ENCODE peak calls at places on chromosomes 12 and 14, in nine cellular contexts. L is RWPE1, I is AG04450, K is tibial artery, P is endothelial cell, V is coronary artery, E is spleen, Y is A673, X is GM10248. W is an unnamed sample.

GRCh38 chr14:50846171-50846880 is 15.4 kb upstream of the NIN start:
- DNase-seq in L (peak; percentile 43), E (no peak), X (no peak), Y (no peak), K (no peak), I (peak; percentile 65), V (no peak), P (no peak), W (no peak)

GRCh38 chr12:93322784-93323183 is 54.9 kb upstream of the NUDT4 start:
- DNase-seq in V (no peak), X (no peak), Y (no peak), L (peak; percentile 48), P (no peak), I (no peak), E (no peak), K (no peak), W (no peak)

GRCh38 chr12:120460157-120460556 is 9.4 kb downstream of the SRSF9 start:
- DNase-seq in Y (no peak), K (no peak), I (no peak), P (no peak), L (no peak), V (no peak), E (no peak), X (no peak), W (no peak)

GRCh38 chr14:65336191-65336591 is 76.3 kb upstream of the FUT8 start:
- DNase-seq in Y (no peak), V (no peak), L (no peak), E (no peak), X (no peak), I (peak; percentile 34), P (no peak), K (no peak), W (peak; percentile 81)

GRCh38 chr12:47725893-47726292 is 603 bp upstream of the ENDOU start:
- DNase-seq in I (no peak), X (peak; percentile 67), L (peak; percentile 36), P (no peak), K (no peak), Y (peak; percentile 77), E (no peak), V (no peak), W (no peak)

GRCh38 chr14:71988954-71989353 is 56.7 kb downstream of the RGS6 start:
- DNase-seq in P (no peak), I (no peak), K (no peak), L (no peak), Y (no peak), E (no peak), V (no peak), X (no peak), W (no peak)

GRCh38 chr14:32938719-32939253 is at the start of gene NPAS3:
- DNase-seq in V (no peak), Y (no peak), E (no peak), I (no peak), P (peak; percentile 46), L (no peak), X (peak; percentile 37), K (peak; percentile 66), W (no peak)

GRCh38 chr12:119746169-119746568 is 78.2 kb downstream of the PRKAB1 start:
- DNase-seq in I (no peak), P (no peak), X (no peak), L (no peak), V (no peak), E (no peak), K (no peak), Y (no peak), W (no peak)

GRCh38 chr12:109773384-109774011 is 59.7 kb downstream of the TRPV4 start:
- DNase-seq in I (no peak), K (peak; percentile 48), P (no peak), X (no peak), L (peak; percentile 65), Y (no peak), E (peak; percentile 70), V (peak; percentile 53), W (no peak)

GRCh38 chr14:75861161-75861621 is 120.6 kb downstream of the TGFB3 start:
- DNase-seq in V (no peak), X (no peak), P (no peak), K (no peak), L (no peak), Y (no peak), I (peak; percentile 34), E (no peak), W (no peak)

GRCh38 chr12:94495458-94496137 is 35.9 kb upstream of the CEP83 start:
- DNase-seq in K (no peak), X (no peak), L (no peak), Y (no peak), I (no peak), V (no peak), E (no peak), P (no peak), W (no peak)

GRCh38 chr12:117363953-117364486 is 2.6 kb upstream of the NOS1 start:
- DNase-seq in E (no peak), K (no peak), L (no peak), P (peak; percentile 24), I (no peak), V (no peak), Y (no peak), X (no peak), W (no peak)
- TF ChIP-seq CTCF in E (no peak), K (no peak), L (no peak), P (no peak), I (no peak), V (no peak), Y (peak; percentile 20), X (no peak), W (no peak)

DNA sequence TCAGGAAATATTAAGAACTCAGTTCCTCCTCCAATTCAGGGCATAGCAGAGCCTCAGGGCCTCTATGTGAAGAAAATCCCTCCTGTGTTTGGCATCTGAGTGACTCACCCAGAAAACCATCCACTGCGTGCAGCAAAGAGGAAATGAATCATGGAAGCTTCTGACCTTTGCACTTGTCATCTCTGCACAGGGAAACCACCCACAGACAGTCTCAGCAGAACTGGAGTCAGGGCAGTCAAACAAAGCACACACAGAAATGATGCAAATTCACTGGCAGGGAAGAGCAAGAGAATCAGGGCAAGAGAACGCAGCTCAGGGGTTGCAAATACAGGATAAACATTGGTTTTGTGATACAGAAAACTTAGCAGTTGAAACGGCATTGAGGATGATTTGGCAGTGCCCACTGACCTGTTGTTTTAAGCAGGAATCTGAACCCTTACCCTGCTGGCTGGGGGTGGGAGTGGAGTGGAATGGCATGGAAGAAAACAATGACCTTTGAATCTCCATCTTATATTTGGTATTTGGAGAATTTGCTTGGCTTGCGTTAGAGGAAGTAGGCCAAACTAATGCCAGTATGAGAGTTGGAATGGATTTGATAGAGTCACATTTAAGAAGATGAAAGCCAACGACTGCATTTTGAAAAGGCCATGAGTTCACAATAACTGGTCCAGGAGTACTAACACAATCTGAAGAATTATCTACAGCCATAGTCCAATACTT is 53.5 kb downstream of the PHLDA1 start:
- DNase-seq in V (peak; percentile 92), I (peak; percentile 99), P (peak; percentile 50), Y (peak; percentile 98), X (peak; percentile 75), K (peak; percentile 85), L (peak; percentile 96), E (no peak), W (peak; percentile 88)
- TF ChIP-seq CTCF in V (no peak), I (no peak), P (no peak), Y (no peak), X (no peak), K (no peak), L (no peak), E (no peak), W (no peak)

DNA sequence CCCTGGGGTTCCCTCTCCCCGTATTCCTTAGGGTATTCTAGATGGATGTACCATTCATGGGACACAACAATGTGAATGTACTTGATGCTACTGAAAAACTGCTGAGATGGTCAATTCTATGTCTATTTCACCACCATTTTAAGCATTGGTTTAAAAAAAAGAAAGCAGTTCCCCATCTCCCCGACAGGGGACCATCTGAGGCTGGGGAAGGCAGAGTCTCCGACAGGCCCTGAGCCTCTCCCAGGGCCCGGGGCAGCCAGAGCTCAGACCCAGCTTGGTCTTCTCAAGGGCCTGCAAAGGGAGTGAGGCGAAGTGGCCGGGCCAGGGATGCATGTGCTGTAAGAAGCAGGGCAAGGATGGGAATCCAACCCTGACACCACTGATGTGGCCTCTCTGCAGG is 234.2 kb downstream of the BCL11B start:
- DNase-seq in K (no peak), V (peak; percentile 72), E (no peak), Y (no peak), I (no peak), L (no peak), P (no peak), X (no peak), W (no peak)
- TF ChIP-seq CTCF in K (no peak), V (no peak), E (no peak), Y (peak; percentile 26), I (no peak), L (no peak), P (no peak), X (no peak), W (no peak)

DNA sequence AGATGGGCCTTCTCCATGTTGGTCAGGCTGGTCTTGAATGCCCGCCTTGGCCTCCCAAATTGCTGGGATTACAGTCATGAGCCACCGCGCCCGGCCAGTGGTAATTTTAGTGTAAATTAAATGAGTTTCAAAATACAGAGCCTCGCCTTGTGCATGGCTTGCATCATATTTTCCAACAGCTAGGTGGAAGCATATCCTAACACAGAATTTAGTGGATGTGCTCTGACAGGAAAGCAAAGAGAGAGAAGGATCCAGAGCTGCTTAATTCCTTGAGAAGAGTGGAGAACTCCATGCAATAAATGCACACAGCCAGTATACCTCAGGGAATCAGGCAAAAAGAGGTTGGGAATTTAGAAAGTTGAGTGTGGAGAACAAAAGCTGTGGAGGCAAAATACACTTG is 2.5 kb downstream of the OR6C2 start:
- DNase-seq in Y (no peak), V (no peak), X (no peak), E (no peak), L (no peak), K (no peak), P (no peak), I (no peak), W (no peak)
- TF ChIP-seq CTCF in Y (no peak), V (no peak), X (no peak), E (no peak), L (no peak), K (no peak), P (no peak), I (no peak), W (no peak)

GRCh38 chr12:91129662-91130362 is 18.5 kb upstream of the LUM start:
- DNase-seq in L (no peak), E (no peak), K (no peak), I (no peak), Y (no peak), V (no peak), X (no peak), P (no peak), W (no peak)
- TF ChIP-seq CTCF in L (no peak), E (no peak), K (no peak), I (no peak), Y (no peak), V (no peak), X (no peak), P (no peak), W (peak; percentile 18)

GRCh38 chr12:19183121-19183838 is 53.7 kb downstream of the PLEKHA5 start:
- DNase-seq in I (no peak), V (no peak), P (no peak), L (no peak), E (no peak), Y (no peak), X (no peak), K (no peak), W (no peak)
- TF ChIP-seq CTCF in I (peak; percentile 51), V (no peak), P (no peak), L (no peak), E (no peak), Y (peak; percentile 18), X (no peak), K (no peak), W (no peak)

GRCh38 chr12:124720019-124720686 is 143.5 kb downstream of the SCARB1 start:
- DNase-seq in V (no peak), X (no peak), I (no peak), L (peak; percentile 68), K (no peak), P (no peak), E (no peak), Y (no peak), W (no peak)
- TF ChIP-seq CTCF in V (no peak), X (no peak), I (peak; percentile 43), L (peak; percentile 40), K (peak; percentile 19), P (no peak), E (peak; percentile 13), Y (peak; percentile 42), W (no peak)

W was measured in activated CD8-positive, alpha-beta T cell treated with anti-CD3 and anti-CD28 coated beads for 36 hours.